ENCODE peak calls at places on chromosomes 11 and 22, in six cellular contexts. C, H, O, U, I and Y are unnamed samples.
A peak's percentile ranks its signal among the peaks of the same experiment; 100 is the strongest.

GRCh38 chr11:59879534-59879933 is 952 bp downstream of the OOSP3 start:
- DNase-seq in H (no peak), C (no peak), I (no peak), U (no peak), O (no peak), Y (no peak)

GRCh38 chr11:2393941-2394817 is 6.4 kb upstream of the TSSC4 start:
- DNase-seq in H (no peak), C (no peak), I (no peak), O (no peak), U (no peak), Y (no peak)

GRCh38 chr11:12318791-12319733 is 58.3 kb upstream of the PARVA start:
- DNase-seq in O (no peak), H (no peak), C (no peak), I (no peak), U (no peak), Y (no peak)

GRCh38 chr11:117822031-117822521 is 2.5 kb downstream of the FXYD2 start:
- DNase-seq in H (no peak), I (no peak), U (peak; percentile 55), C (no peak), O (peak; percentile 49), Y (no peak)

GRCh38 chr22:42389137-42389536 is 43.1 kb downstream of the NFAM1 start:
- DNase-seq in C (no peak), U (no peak), H (no peak), I (no peak), O (no peak), Y (no peak)

GRCh38 chr11:14451825-14452224 is 47.8 kb downstream of the COPB1 start:
- DNase-seq in I (no peak), C (no peak), H (no peak), O (no peak), U (no peak), Y (no peak)

GRCh38 chr11:114180301-114181055 is 115.7 kb upstream of the NNMT start:
- DNase-seq in H (no peak), C (no peak), I (peak; percentile 12), O (peak; percentile 80), U (no peak), Y (no peak)

GRCh38 chr22:36244522-36245391 is 5.4 kb upstream of the APOL2 start:
- DNase-seq in O (no peak), U (no peak), C (no peak), H (no peak), I (no peak), Y (no peak)

GRCh38 chr11:111236355-111236754 is 9.2 kb upstream of the POU2AF2 start:
- DNase-seq in I (no peak), O (no peak), H (no peak), C (no peak), U (no peak), Y (no peak)

GRCh38 chr11:69810289-69811118 is 8.7 kb downstream of the FGF3 start:
- DNase-seq in U (no peak), H (no peak), O (no peak), C (no peak), I (no peak), Y (no peak)

GRCh38 chr11:78822931-78823423 is 248.3 kb upstream of the NARS2 start:
- DNase-seq in O (no peak), C (no peak), I (no peak), H (no peak), U (peak; percentile 17), Y (no peak)

GRCh38 chr22:23276656-23277582 is 96.6 kb downstream of the BCR start:
- DNase-seq in O (no peak), H (no peak), U (peak; percentile 68), I (no peak), C (no peak), Y (no peak)

GRCh38 chr11:74014880-74015279 is 6.0 kb upstream of the UCP3 start:
- DNase-seq in I (no peak), C (no peak), U (no peak), O (no peak), H (no peak), Y (no peak)

GRCh38 chr11:97136067-97136466 is 746.3 kb downstream of the JRKL start:
- DNase-seq in U (no peak), H (no peak), I (no peak), O (no peak), C (no peak), Y (no peak)

GRCh38 chr11:18634140-18635032 is at the start of gene SPTY2D1:
- DNase-seq in H (peak; percentile 96), O (peak; percentile 99), I (peak; percentile 99), C (peak; percentile 99), U (peak; percentile 91), Y (peak; percentile 84)
- TF ChIP-seq POLR2A in H (peak; percentile 99), O (peak; percentile 96), I (peak; percentile 94), C (peak; percentile 91), U (peak; percentile 97), Y (peak; percentile 95)

DNA sequence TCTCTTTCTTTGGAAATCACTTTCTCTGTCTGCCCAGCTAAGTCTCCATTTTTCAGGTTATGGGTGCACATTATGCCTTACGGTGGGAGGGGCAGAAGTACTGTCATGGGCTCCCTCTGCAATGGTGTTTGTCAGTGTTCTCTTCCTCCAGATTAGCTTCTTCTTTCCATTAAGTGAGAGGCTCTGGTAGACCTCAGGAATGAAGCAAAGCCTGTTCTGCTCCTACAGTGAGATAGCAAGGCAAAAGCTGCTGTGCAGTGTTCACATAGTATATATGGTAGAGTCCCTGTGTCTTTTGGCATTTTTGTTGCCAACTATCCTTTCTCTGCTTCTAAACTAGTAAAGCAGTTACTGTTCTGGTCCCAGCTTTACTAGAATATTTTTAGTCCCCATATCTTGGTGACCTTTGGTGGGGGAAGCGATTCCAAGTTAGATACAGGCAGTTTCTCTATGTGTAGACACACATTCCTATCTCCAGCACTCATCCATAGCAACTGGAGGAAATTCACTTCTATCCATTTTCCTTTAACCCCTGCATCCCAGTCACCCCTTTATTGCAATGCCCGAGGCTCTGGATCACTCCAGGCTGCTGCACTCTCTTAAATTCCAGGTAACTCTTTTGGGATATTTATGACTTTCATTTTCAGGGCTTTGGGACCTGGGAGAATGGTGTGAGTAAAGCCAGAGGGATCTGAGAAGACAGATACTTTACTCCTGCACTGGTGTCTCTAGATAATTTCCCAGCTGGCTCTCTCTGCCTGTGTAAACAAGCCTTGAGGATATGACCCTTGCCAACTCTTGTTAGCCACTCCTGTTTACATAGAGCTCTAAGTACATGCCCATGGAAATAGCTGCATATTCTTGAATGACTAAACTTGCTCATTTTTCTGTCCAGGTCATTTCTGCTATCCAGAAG is 3.9 kb upstream of the TRIM34 start:
- DNase-seq in C (no peak), U (no peak), I (peak; percentile 42), O (no peak), H (no peak), Y (no peak)
- TF ChIP-seq POLR2AphosphoS5 in C (no peak), U (peak; percentile 40), I (no peak), O (peak; percentile 15), H (no peak), Y (no peak)

GRCh38 chr22:31346733-31347250 is 646 bp upstream of the PATZ1 start:
- DNase-seq in U (peak; percentile 57), H (no peak), I (peak; percentile 68), C (no peak), O (peak; percentile 57), Y (peak; percentile 75)

GRCh38 chr22:31346255-31346732 is at the start of gene PATZ1:
- DNase-seq in I (peak; percentile 91), O (peak; percentile 78), H (peak; percentile 61), C (peak; percentile 51), U (peak; percentile 67), Y (peak; percentile 79)

GRCh38 chr22:31348766-31349165 is 2.6 kb upstream of the PATZ1 start:
- DNase-seq in O (no peak), I (no peak), H (no peak), U (no peak), C (no peak), Y (no peak)

GRCh38 chr22:31345331-31346254 is 553 bp downstream of the PATZ1 start:
- DNase-seq in C (peak; percentile 68), O (peak; percentile 88), H (peak; percentile 53), U (peak; percentile 91), I (peak; percentile 70), Y (peak; percentile 93)

DNA sequence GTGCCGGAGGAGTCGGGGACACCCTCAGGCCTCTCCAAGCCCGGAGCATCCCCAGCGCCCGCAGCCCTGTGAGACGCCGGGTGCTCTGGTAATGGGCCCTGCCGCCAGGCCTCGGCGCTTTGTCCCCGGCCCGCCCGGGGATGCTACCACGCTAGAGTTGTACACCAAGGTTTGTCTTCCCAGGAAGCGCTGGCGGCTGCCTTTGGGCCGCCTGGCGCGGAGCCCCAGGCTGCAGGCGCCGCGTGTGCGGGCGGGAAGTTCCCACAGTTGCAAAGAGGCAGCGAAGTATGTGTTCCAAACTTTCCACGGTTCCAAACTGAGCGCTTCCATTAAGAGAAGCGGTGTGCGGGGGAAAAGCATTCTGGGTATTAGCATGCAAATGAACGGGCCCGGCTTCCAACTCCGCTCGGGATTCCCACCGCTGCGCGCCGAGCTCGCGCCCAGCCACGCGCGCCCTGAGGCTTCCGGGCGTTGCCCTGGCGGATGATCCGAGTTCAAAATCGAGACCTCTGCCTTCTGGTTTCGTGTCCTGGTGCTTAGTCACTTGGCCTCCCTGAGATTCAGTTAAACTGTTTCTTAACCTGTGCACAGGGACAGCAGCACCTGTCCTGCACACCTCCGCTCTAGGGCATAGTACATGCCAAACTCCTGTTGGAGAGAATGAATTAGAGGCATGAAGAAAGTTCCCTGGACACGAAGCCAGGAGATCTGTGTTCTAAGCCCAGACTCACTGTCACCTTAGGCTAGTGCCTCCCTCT is 1.3 kb upstream of the PATZ1 start:
- DNase-seq in C (peak; percentile 50), U (no peak), H (no peak), O (peak; percentile 72), I (peak; percentile 64), Y (peak; percentile 58)
- TF ChIP-seq POLR2A in C (peak; percentile 75), U (no peak), H (peak; percentile 87), O (peak; percentile 41), I (peak; percentile 22), Y (peak; percentile 40)

GRCh38 chr11:299081-299891 is at the start of gene IFITM5:
- DNase-seq in U (no peak), O (no peak), H (no peak), C (no peak), I (no peak), Y (no peak)

GRCh38 chr11:297666-298405 is 1.5 kb downstream of the IFITM5 start:
- DNase-seq in O (no peak), H (no peak), I (peak; percentile 24), U (peak; percentile 70), C (no peak), Y (no peak)

GRCh38 chr11:296976-297665 is 2.2 kb downstream of the IFITM5 start:
- DNase-seq in C (no peak), I (no peak), H (no peak), U (no peak), O (no peak), Y (no peak)

GRCh38 chr11:299951-300735 is 817 bp upstream of the IFITM5 start:
- DNase-seq in O (no peak), C (no peak), H (no peak), I (peak; percentile 28), U (peak; percentile 65), Y (no peak)

GRCh38 chr11:298406-299065 is 790 bp downstream of the IFITM5 start:
- DNase-seq in C (no peak), H (no peak), I (no peak), O (peak; percentile 14), U (no peak), Y (no peak)
- TF ChIP-seq POLR2AphosphoS5 in C (no peak), H (no peak), I (no peak), O (no peak), U (no peak), Y (no peak)